ENCODE peak calls at places on chromosomes 16 and 17, in five cellular contexts. K is WTC11, W is HepG2, C is K562, R is A549. O is an unnamed sample.
A peak's percentile ranks its signal among the peaks of the same experiment; 100 is the strongest.

GRCh38 chr17:51585514-51586104 is 325.3 kb downstream of the UTP18 start:
- DNase-seq in W (peak; percentile 30), R (peak; percentile 7), C (no peak), K (peak; percentile 55), O (no peak)

GRCh38 chr16:24700549-24701392 is 28.7 kb upstream of the TNRC6A start:
- DNase-seq in C (peak; percentile 22), K (no peak), W (peak; percentile 60), R (peak; percentile 89), O (no peak)

GRCh38 chr17:74987909-74988711 is 678 bp downstream of the CDR2L start:
- DNase-seq in C (peak; percentile 77), K (peak; percentile 78), W (no peak), R (no peak), O (no peak)

GRCh38 chr16:88499314-88499713 is 46.2 kb downstream of the ZFPM1 start:
- DNase-seq in R (no peak), C (peak; percentile 51), W (no peak), K (no peak), O (no peak)

GRCh38 chr16:75494696-75495601 is at the start of gene CHST6:
- DNase-seq in R (no peak), W (peak; percentile 52), K (peak; percentile 82), C (peak; percentile 81), O (no peak)

GRCh38 chr16:49587051-49587450 is 213.4 kb downstream of the C16orf78 start:
- DNase-seq in W (no peak), R (no peak), K (no peak), C (no peak), O (no peak)

GRCh38 chr17:4497101-4497824 is 1.4 kb upstream of the SPNS2 start:
- DNase-seq in C (no peak), K (no peak), R (peak; percentile 40), W (no peak), O (peak; percentile 21)

GRCh38 chr17:60623415-60623814 is 23.4 kb downstream of the PPM1D start:
- DNase-seq in K (no peak), W (no peak), C (no peak), R (no peak), O (no peak)

GRCh38 chr16:84501077-84501735 is 3.3 kb downstream of the MEAK7 start:
- DNase-seq in C (no peak), W (no peak), R (peak; percentile 76), K (no peak), O (no peak)

GRCh38 chr17:32723310-32723955 is 153.5 kb downstream of the MYO1D start:
- DNase-seq in R (no peak), W (no peak), K (no peak), C (no peak), O (no peak)

GRCh38 chr16:30948087-30948955 is 547 bp upstream of the ORAI3 start:
- DNase-seq in K (peak; percentile 99), W (peak; percentile 82), R (peak; percentile 87), C (peak; percentile 73), O (no peak)

GRCh38 chr16:63890072-63890471 is 1231.8 kb downstream of the CDH11 start:
- DNase-seq in K (no peak), W (no peak), C (no peak), R (no peak), O (no peak)

DNA sequence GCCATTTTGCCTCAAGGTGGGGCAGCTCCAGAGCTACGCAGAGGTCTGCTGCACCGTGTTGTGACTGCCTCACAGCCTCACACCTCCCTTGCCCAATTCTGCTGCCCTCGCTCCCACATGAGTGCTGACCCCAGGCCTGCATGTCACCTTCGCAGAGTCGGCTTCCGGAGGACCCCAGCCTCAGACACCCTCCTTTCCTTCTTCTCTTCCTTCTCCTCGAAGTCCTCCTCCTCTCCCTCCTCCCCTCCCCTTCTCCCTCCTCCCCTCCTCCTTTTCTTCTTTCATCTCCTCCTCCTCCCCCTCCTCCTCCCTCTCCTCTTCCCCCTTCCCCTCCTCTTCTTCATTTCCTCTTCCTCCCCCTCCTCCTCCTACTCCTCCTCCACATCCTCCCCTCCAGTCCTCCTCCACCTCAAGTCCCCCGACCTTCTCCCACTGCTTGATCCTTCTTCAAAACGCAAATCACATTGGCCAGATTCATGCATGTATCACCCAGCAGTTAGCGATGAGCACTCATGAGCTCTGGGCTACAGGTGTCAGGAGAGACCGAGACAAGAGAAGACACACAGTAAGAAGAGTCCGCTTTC is 243.8 kb downstream of the RBFOX3 start:
- DNase-seq in K (no peak), C (no peak), R (no peak), W (no peak), O (no peak)
- TF ChIP-seq ESRRA in K (no peak), C (no peak), R (no peak), W (no peak), O (no peak)

GRCh38 chr17:17484451-17484899 is 7.7 kb downstream of the MED9 start:
- DNase-seq in K (no peak), R (no peak), W (no peak), C (no peak), O (no peak)
- TF ChIP-seq ESRRA in K (no peak), R (no peak), W (no peak), C (no peak), O (no peak)

GRCh38 chr16:4882633-4883285 is 35.5 kb downstream of the UBN1 start:
- DNase-seq in C (no peak), K (no peak), W (no peak), R (no peak), O (no peak)
- TF ChIP-seq ESRRA in C (no peak), K (no peak), W (no peak), R (no peak), O (no peak)

GRCh38 chr17:50266384-50267073 is 7.7 kb upstream of the TMEM92 start:
- DNase-seq in W (peak; percentile 53), C (no peak), R (no peak), K (no peak), O (no peak)
- TF ChIP-seq ESRRA in W (no peak), C (no peak), R (no peak), K (no peak), O (no peak)

GRCh38 chr16:4512473-4512872 is 26.1 kb downstream of the CDIP1 start:
- DNase-seq in C (no peak), K (no peak), W (no peak), R (no peak), O (no peak)

GRCh38 chr16:4510131-4510530 is 28.4 kb downstream of the CDIP1 start:
- DNase-seq in W (no peak), C (no peak), R (no peak), K (no peak), O (no peak)

GRCh38 chr16:4513086-4513860 is 25.3 kb downstream of the CDIP1 start:
- DNase-seq in W (no peak), K (no peak), C (no peak), R (no peak), O (no peak)

GRCh38 chr16:4510747-4511426 is 27.7 kb downstream of the CDIP1 start:
- DNase-seq in C (no peak), W (no peak), K (no peak), R (no peak), O (no peak)

DNA sequence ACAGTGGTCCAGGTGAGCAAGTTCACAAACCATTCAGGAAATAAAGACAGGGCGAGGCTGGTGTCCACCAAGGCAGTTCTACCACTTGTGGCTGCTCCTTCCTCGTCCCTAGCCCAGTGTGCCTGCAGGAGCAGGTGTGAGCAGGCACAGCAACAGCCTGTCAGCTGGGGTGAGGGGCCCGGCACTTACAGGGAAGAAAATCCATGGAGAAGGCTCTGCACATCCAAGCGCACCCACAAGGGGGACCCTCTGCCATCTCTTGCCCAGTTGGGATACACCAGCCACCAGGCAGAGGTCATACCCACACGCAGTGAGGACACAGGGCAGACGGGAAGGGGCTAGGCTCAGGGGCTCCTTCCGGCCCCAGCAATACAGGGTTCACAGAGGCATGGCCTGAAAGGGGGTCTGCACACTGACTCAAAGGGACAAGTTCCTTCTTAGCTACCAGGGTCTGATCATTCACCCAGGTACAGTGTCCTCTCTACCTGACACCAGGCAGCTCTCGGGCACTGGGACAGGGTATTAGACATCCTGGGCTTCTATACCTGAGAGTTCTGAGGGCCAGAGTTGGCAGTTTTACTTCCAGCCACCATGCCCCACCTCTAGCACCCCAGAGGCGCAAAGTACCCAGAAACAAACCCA is 27.0 kb downstream of the CDIP1 start:
- DNase-seq in R (peak; percentile 80), K (peak; percentile 89), C (peak; percentile 57), W (peak; percentile 60), O (no peak)
- TF ChIP-seq ESRRA in R (peak; percentile 13), K (no peak), C (no peak), W (no peak), O (no peak)

DNA sequence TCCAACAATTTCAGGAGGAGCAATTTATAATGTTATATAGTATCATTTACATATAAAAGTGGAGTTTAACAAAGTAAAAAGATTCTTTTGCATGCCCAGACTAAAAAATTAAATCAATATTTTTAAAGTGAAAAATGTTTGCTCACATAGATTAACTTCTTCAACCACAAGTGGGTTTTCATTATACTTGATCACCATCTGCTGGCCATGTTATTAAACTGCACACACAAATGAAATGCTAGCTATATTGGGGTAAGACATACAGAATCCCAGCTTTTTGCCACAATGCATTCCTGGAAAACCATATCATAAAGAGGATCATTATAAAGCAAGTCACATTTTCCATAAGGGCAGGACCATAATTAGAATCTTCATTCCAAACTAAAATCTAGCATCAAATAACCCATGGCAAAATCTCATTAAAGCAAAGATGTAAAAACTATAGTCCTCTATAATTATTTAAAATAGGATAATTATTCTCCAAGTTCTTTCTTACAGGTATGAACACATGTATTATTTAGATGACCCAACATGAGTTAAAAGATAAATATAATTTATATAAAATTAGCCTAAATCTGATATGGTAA is 26.3 kb downstream of the CEP112 start:
- DNase-seq in W (peak; percentile 67), K (no peak), R (peak; percentile 65), C (peak; percentile 30), O (peak; percentile 5)
- TF ChIP-seq ESRRA in W (no peak), K (no peak), R (no peak), C (no peak), O (no peak)

GRCh38 chr17:28008526-28008925 is 34.0 kb upstream of the NLK start:
- DNase-seq in W (peak; percentile 16), C (peak; percentile 74), R (peak; percentile 21), K (peak; percentile 80), O (no peak)
- TF ChIP-seq ESRRA in W (no peak), C (no peak), R (peak; percentile 4), K (peak; percentile 86), O (no peak)

O was measured in GM12878.